ENCODE peak calls at places on chromosomes 3 and 15, in four cellular contexts. R is Daoy; G is HL-60; D is activated CD4-positive, alpha-beta T cell treated with anti-CD3 and anti-CD28 coated beads, Interleukin-2, amount 50 U/mL, for 1 hour. U is an unnamed sample.

GRCh38 chr3:139832998-139833397 is 102.0 kb upstream of the CLSTN2 start:
- DNase-seq in G (no peak), D (no peak), R (no peak), U (no peak)

GRCh38 chr3:102544741-102545140 is 109.9 kb downstream of the ZPLD1 start:
- DNase-seq in D (no peak), G (no peak), R (no peak), U (no peak)

GRCh38 chr15:90037961-90038633 is 37.0 kb downstream of the ZNF710 start:
- DNase-seq in G (peak), R (peak), D (no peak), U (peak)

GRCh38 chr3:127589600-127590281 is 792 bp downstream of the TPRA1 start:
- DNase-seq in D (no peak), G (no peak), R (no peak), U (peak)

GRCh38 chr3:189324538-189325138 is 152.9 kb downstream of the TPRG1 start:
- DNase-seq in D (peak), G (peak), R (peak), U (peak)

GRCh38 chr3:53941174-53941573 is 49.5 kb upstream of the SELENOK start:
- DNase-seq in D (no peak), R (peak), G (no peak), U (peak)

GRCh38 chr3:192896208-192896607 is 21.4 kb downstream of the MB21D2 start:
- DNase-seq in D (no peak), R (no peak), G (no peak), U (no peak)

GRCh38 chr3:141391298-141392017 is 23.2 kb downstream of the ZBTB38 start:
- DNase-seq in R (no peak), G (no peak), D (no peak), U (no peak)

GRCh38 chr15:25690673-25691543 is 172.2 kb downstream of the ATP10A start:
- DNase-seq in R (peak), G (no peak), D (no peak), U (no peak)

GRCh38 chr3:147200545-147200944 is 205.8 kb downstream of the ZIC4 start:
- DNase-seq in R (no peak), D (no peak), G (no peak), U (no peak)

GRCh38 chr3:113537155-113537554 is 4.8 kb downstream of the SIDT1 start:
- DNase-seq in R (no peak), G (no peak), D (no peak), U (no peak)

GRCh38 chr15:57356636-57357035 is 19.7 kb upstream of the CGNL1 start:
- DNase-seq in D (no peak), G (no peak), R (peak), U (peak)

GRCh38 chr15:42133356-42133755 is 23.1 kb downstream of the PLA2G4F start:
- DNase-seq in D (no peak), G (no peak), R (no peak), U (no peak)

GRCh38 chr3:138203938-138204337 is 16.8 kb downstream of the ARMC8 start:
- DNase-seq in R (no peak), D (no peak), G (no peak), U (no peak)

GRCh38 chr15:42060797-42061196 is 33.6 kb downstream of the PLA2G4D start:
- DNase-seq in D (no peak), G (no peak), R (no peak), U (no peak)

GRCh38 chr3:159187232-159187631 is 385.4 kb downstream of the MFSD1 start:
- DNase-seq in R (no peak), G (no peak), D (no peak), U (peak)

GRCh38 chr3:70726966-70727365 is 414.5 kb upstream of the MDFIC2 start:
- DNase-seq in G (no peak), R (peak), D (no peak), U (peak)

GRCh38 chr3:194119831-194120230 is 16.1 kb upstream of the HES1 start:
- DNase-seq in R (no peak), G (no peak), D (no peak), U (no peak)

GRCh38 chr15:61253186-61253585 is 24.1 kb upstream of the RORA start:
- DNase-seq in R (no peak), D (no peak), G (no peak), U (no peak)